ENCODE peak calls at places on chromosome 4, in eight cellular contexts. One of them, this sample, is unnamed.

GRCh38 chr4:107825072-107825789 is 499 bp downstream of the SGMS2 start:
- DNase-seq in SJSA1: peak; percentile 58
- DNase-seq in AG09319: no peak
- DNase-seq in brain microvascular endothelial cell: peak; percentile 29
- DNase-seq in dorsolateral prefrontal cortex: no peak
- DNase-seq in stimulated activated CD8-positive, alpha-beta memory T cell treated with anti-CD3 and anti-CD28 coated beads, Interleukin-7, amount 100 ng/mL, for 1 hour: no peak
- DNase-seq in EL: peak; percentile 67
- DNase-seq in HT-29: peak; percentile 74
- DNase-seq in this sample: no peak

GRCh38 chr4:137359691-137360315 is 172.5 kb downstream of the PCDH18 start:
- DNase-seq in SJSA1: no peak
- DNase-seq in AG09319: peak; percentile 81
- DNase-seq in brain microvascular endothelial cell: no peak
- DNase-seq in dorsolateral prefrontal cortex: no peak
- DNase-seq in stimulated activated CD8-positive, alpha-beta memory T cell treated with anti-CD3 and anti-CD28 coated beads, Interleukin-7, amount 100 ng/mL, for 1 hour: no peak
- DNase-seq in EL: no peak
- DNase-seq in HT-29: no peak
- DNase-seq in this sample: peak; percentile 20

GRCh38 chr4:107734120-107734519 is 14.1 kb upstream of the PAPSS1 start:
- DNase-seq in SJSA1: no peak
- DNase-seq in AG09319: no peak
- DNase-seq in brain microvascular endothelial cell: no peak
- DNase-seq in dorsolateral prefrontal cortex: no peak
- DNase-seq in stimulated activated CD8-positive, alpha-beta memory T cell treated with anti-CD3 and anti-CD28 coated beads, Interleukin-7, amount 100 ng/mL, for 1 hour: no peak
- DNase-seq in EL: no peak
- DNase-seq in HT-29: peak; percentile 19
- DNase-seq in this sample: no peak

GRCh38 chr4:176840166-176840565 is 47.4 kb upstream of the VEGFC start:
- DNase-seq in SJSA1: peak; percentile 47
- DNase-seq in AG09319: no peak
- DNase-seq in brain microvascular endothelial cell: peak; percentile 53
- DNase-seq in dorsolateral prefrontal cortex: no peak
- DNase-seq in stimulated activated CD8-positive, alpha-beta memory T cell treated with anti-CD3 and anti-CD28 coated beads, Interleukin-7, amount 100 ng/mL, for 1 hour: no peak
- DNase-seq in EL: peak; percentile 24
- DNase-seq in HT-29: no peak
- DNase-seq in this sample: no peak

GRCh38 chr4:120053916-120054315 is 12.7 kb downstream of the MAD2L1 start:
- DNase-seq in SJSA1: no peak
- DNase-seq in AG09319: no peak
- DNase-seq in brain microvascular endothelial cell: no peak
- DNase-seq in dorsolateral prefrontal cortex: no peak
- DNase-seq in stimulated activated CD8-positive, alpha-beta memory T cell treated with anti-CD3 and anti-CD28 coated beads, Interleukin-7, amount 100 ng/mL, for 1 hour: no peak
- DNase-seq in EL: no peak
- DNase-seq in HT-29: no peak
- DNase-seq in this sample: no peak

GRCh38 chr4:110622841-110623709 is at the start of gene PITX2:
- DNase-seq in SJSA1: peak; percentile 99
- DNase-seq in AG09319: peak; percentile 56
- DNase-seq in brain microvascular endothelial cell: peak; percentile 53
- DNase-seq in dorsolateral prefrontal cortex: no peak
- DNase-seq in stimulated activated CD8-positive, alpha-beta memory T cell treated with anti-CD3 and anti-CD28 coated beads, Interleukin-7, amount 100 ng/mL, for 1 hour: no peak
- DNase-seq in EL: peak; percentile 97
- DNase-seq in HT-29: peak; percentile 93
- DNase-seq in this sample: no peak

GRCh38 chr4:78532046-78532445 is 19.5 kb upstream of the ANXA3 start:
- DNase-seq in SJSA1: no peak
- DNase-seq in AG09319: no peak
- DNase-seq in brain microvascular endothelial cell: no peak
- DNase-seq in dorsolateral prefrontal cortex: no peak
- DNase-seq in stimulated activated CD8-positive, alpha-beta memory T cell treated with anti-CD3 and anti-CD28 coated beads, Interleukin-7, amount 100 ng/mL, for 1 hour: no peak
- DNase-seq in EL: no peak
- DNase-seq in HT-29: peak; percentile 34
- DNase-seq in this sample: no peak

GRCh38 chr4:128793859-128794667 is 15.4 kb upstream of the JADE1 start:
- DNase-seq in SJSA1: no peak
- DNase-seq in AG09319: no peak
- DNase-seq in brain microvascular endothelial cell: no peak
- DNase-seq in dorsolateral prefrontal cortex: no peak
- DNase-seq in stimulated activated CD8-positive, alpha-beta memory T cell treated with anti-CD3 and anti-CD28 coated beads, Interleukin-7, amount 100 ng/mL, for 1 hour: no peak
- DNase-seq in EL: no peak
- DNase-seq in HT-29: no peak
- DNase-seq in this sample: no peak

GRCh38 chr4:83548151-83548905 is 12.4 kb downstream of the GPAT3 start:
- DNase-seq in SJSA1: peak; percentile 93
- DNase-seq in AG09319: peak; percentile 92
- DNase-seq in brain microvascular endothelial cell: peak; percentile 93
- DNase-seq in dorsolateral prefrontal cortex: no peak
- DNase-seq in stimulated activated CD8-positive, alpha-beta memory T cell treated with anti-CD3 and anti-CD28 coated beads, Interleukin-7, amount 100 ng/mL, for 1 hour: peak; percentile 23
- DNase-seq in EL: peak; percentile 92
- DNase-seq in HT-29: peak; percentile 92
- DNase-seq in this sample: peak; percentile 36

GRCh38 chr4:23768541-23768940 is 121.3 kb downstream of the PPARGC1A start:
- DNase-seq in SJSA1: no peak
- DNase-seq in AG09319: no peak
- DNase-seq in brain microvascular endothelial cell: no peak
- DNase-seq in dorsolateral prefrontal cortex: no peak
- DNase-seq in stimulated activated CD8-positive, alpha-beta memory T cell treated with anti-CD3 and anti-CD28 coated beads, Interleukin-7, amount 100 ng/mL, for 1 hour: no peak
- DNase-seq in EL: no peak
- DNase-seq in HT-29: peak; percentile 9
- DNase-seq in this sample: no peak

GRCh38 chr4:82776925-82777542 is 21.6 kb downstream of the SCD5 start:
- DNase-seq in SJSA1: no peak
- DNase-seq in AG09319: peak; percentile 32
- DNase-seq in brain microvascular endothelial cell: peak; percentile 81
- DNase-seq in dorsolateral prefrontal cortex: no peak
- DNase-seq in stimulated activated CD8-positive, alpha-beta memory T cell treated with anti-CD3 and anti-CD28 coated beads, Interleukin-7, amount 100 ng/mL, for 1 hour: no peak
- DNase-seq in EL: peak; percentile 55
- DNase-seq in HT-29: no peak
- DNase-seq in this sample: no peak

GRCh38 chr4:68152411-68152810 is 22.7 kb upstream of the TMPRSS11F start:
- DNase-seq in SJSA1: no peak
- DNase-seq in AG09319: no peak
- DNase-seq in brain microvascular endothelial cell: no peak
- DNase-seq in dorsolateral prefrontal cortex: no peak
- DNase-seq in stimulated activated CD8-positive, alpha-beta memory T cell treated with anti-CD3 and anti-CD28 coated beads, Interleukin-7, amount 100 ng/mL, for 1 hour: no peak
- DNase-seq in EL: no peak
- DNase-seq in HT-29: no peak
- DNase-seq in this sample: no peak

GRCh38 chr4:15149842-15150592 is 147.7 kb downstream of the CPEB2 start:
- DNase-seq in SJSA1: peak; percentile 66
- DNase-seq in AG09319: peak; percentile 54
- DNase-seq in brain microvascular endothelial cell: peak; percentile 83
- DNase-seq in dorsolateral prefrontal cortex: peak; percentile 94
- DNase-seq in stimulated activated CD8-positive, alpha-beta memory T cell treated with anti-CD3 and anti-CD28 coated beads, Interleukin-7, amount 100 ng/mL, for 1 hour: no peak
- DNase-seq in EL: peak; percentile 79
- DNase-seq in HT-29: peak; percentile 53
- DNase-seq in this sample: peak; percentile 46

GRCh38 chr4:41164405-41164804 is 49.9 kb downstream of the APBB2 start:
- DNase-seq in SJSA1: no peak
- DNase-seq in AG09319: no peak
- DNase-seq in brain microvascular endothelial cell: no peak
- DNase-seq in dorsolateral prefrontal cortex: no peak
- DNase-seq in stimulated activated CD8-positive, alpha-beta memory T cell treated with anti-CD3 and anti-CD28 coated beads, Interleukin-7, amount 100 ng/mL, for 1 hour: no peak
- DNase-seq in EL: no peak
- DNase-seq in HT-29: no peak
- DNase-seq in this sample: no peak

GRCh38 chr4:80073362-80074008 is 456 bp upstream of the ANTXR2 start:
- DNase-seq in SJSA1: no peak
- DNase-seq in AG09319: no peak
- DNase-seq in brain microvascular endothelial cell: no peak
- DNase-seq in dorsolateral prefrontal cortex: no peak
- DNase-seq in stimulated activated CD8-positive, alpha-beta memory T cell treated with anti-CD3 and anti-CD28 coated beads, Interleukin-7, amount 100 ng/mL, for 1 hour: no peak
- DNase-seq in EL: no peak
- DNase-seq in HT-29: no peak
- DNase-seq in this sample: no peak

GRCh38 chr4:1011022-1011694 is at the start of gene FGFRL1:
- DNase-seq in SJSA1: peak; percentile 85
- DNase-seq in AG09319: peak; percentile 63
- DNase-seq in brain microvascular endothelial cell: peak; percentile 71
- DNase-seq in dorsolateral prefrontal cortex: peak; percentile 68
- DNase-seq in stimulated activated CD8-positive, alpha-beta memory T cell treated with anti-CD3 and anti-CD28 coated beads, Interleukin-7, amount 100 ng/mL, for 1 hour: peak; percentile 80
- DNase-seq in EL: peak; percentile 88
- DNase-seq in HT-29: peak; percentile 84
- DNase-seq in this sample: peak; percentile 60

GRCh38 chr4:107893171-107894137 is 37.9 kb upstream of the CYP2U1 start:
- DNase-seq in SJSA1: no peak
- DNase-seq in AG09319: no peak
- DNase-seq in brain microvascular endothelial cell: no peak
- DNase-seq in dorsolateral prefrontal cortex: no peak
- DNase-seq in stimulated activated CD8-positive, alpha-beta memory T cell treated with anti-CD3 and anti-CD28 coated beads, Interleukin-7, amount 100 ng/mL, for 1 hour: no peak
- DNase-seq in EL: no peak
- DNase-seq in HT-29: no peak
- DNase-seq in this sample: no peak

This sample was measured in smooth muscle cell of the brain vasculature.